ENCODE peak calls at places on chromosomes 12 and 14, in four cellular contexts. Q is psoas muscle, O is colonic mucosa, V is Peyer's patch. B is an unnamed sample. For H3K36me3, the result is how much of the 10 kb centered on the place peaks cover.

GRCh38 chr12:47725091-47725772 is at the start of gene ENDOU:
- DNase-seq in Q (no peak), O (no peak), V (peak), B (peak)

GRCh38 chr12:26135571-26135970 is 10.7 kb upstream of the BHLHE41 start:
- DNase-seq in Q (no peak), O (no peak), V (no peak), B (no peak)

GRCh38 chr14:23559010-23559920 is 3.2 kb downstream of the THTPA start:
- DNase-seq in Q (peak), O (peak), V (peak), B (no peak)

GRCh38 chr12:131808744-131809371 is 19.3 kb upstream of the MMP17 start:
- DNase-seq in Q (peak), O (no peak), V (peak), B (no peak)

GRCh38 chr12:54579696-54580333 is 8.6 kb downstream of the PPP1R1A start:
- DNase-seq in Q (peak), O (peak), V (peak), B (peak)

GRCh38 chr12:56126732-56127239 is 1.3 kb upstream of the ESYT1 start:
- DNase-seq in Q (no peak), O (no peak), V (no peak), B (no peak)

GRCh38 chr12:24510581-24511125 is 438.2 kb downstream of the BCAT1 start:
- DNase-seq in Q (no peak), O (no peak), V (no peak), B (no peak)

GRCh38 chr12:68780731-68781130 is 27.2 kb upstream of the MDM2 start:
- DNase-seq in Q (no peak), O (no peak), V (no peak), B (no peak)

GRCh38 chr14:31336646-31337045 is 83.7 kb downstream of the HEATR5A start:
- DNase-seq in Q (no peak), O (no peak), V (no peak), B (no peak)

GRCh38 chr12:91053951-91054715 is 3.7 kb downstream of the KERA start:
- DNase-seq in Q (no peak), O (peak), V (peak), B (peak)

GRCh38 chr12:111978545-111978944 is 34.4 kb downstream of the TMEM116 start:
- DNase-seq in Q (no peak), O (no peak), V (no peak), B (no peak)

GRCh38 chr12:42338280-42338679 is 12.3 kb downstream of the PPHLN1 start:
- DNase-seq in Q (no peak), O (no peak), V (no peak), B (no peak)

GRCh38 chr12:111846016-111846415 is 4.0 kb downstream of the MAPKAPK5 start:
- DNase-seq in Q (no peak), O (no peak), V (no peak), B (no peak)

GRCh38 chr14:63933701-63934100 is 80.9 kb downstream of the SYNE2 start:
- DNase-seq in Q (no peak), O (no peak), V (no peak), B (no peak)

GRCh38 chr12:89183985-89184435 is 168.3 kb downstream of the DUSP6 start:
- DNase-seq in Q (peak), O (peak), V (peak), B (peak)

GRCh38 chr14:101876539-101876938 is 87.8 kb upstream of the DYNC1H1 start:
- DNase-seq in Q (peak), O (peak), V (peak), B (peak)

GRCh38 chr14:52015411-52016030 is 26.2 kb downstream of the RTRAF start:
- DNase-seq in Q (no peak), O (no peak), V (no peak), B (no peak)

GRCh38 chr12:460301-461230 is 827 bp downstream of the B4GALNT3 start:
- DNase-seq in Q (peak), O (peak), V (peak), B (no peak)

GRCh38 chr12:24414421-24414820 is 465.0 kb upstream of the SOX5 start:
- DNase-seq in Q (no peak), O (no peak), V (no peak), B (no peak)

GRCh38 chr12:64694130-64695078 is 64.8 kb downstream of the GNS start:
- DNase-seq in Q (no peak), O (no peak), V (no peak), B (no peak)

GRCh38 chr12:63038361-63039100 is 103.6 kb upstream of the PPM1H start:
- DNase-seq in Q (no peak), O (no peak), V (no peak), B (no peak)

GRCh38 chr12:131559517-131560516 is 151.1 kb upstream of the SFSWAP start:
- DNase-seq in Q (no peak), O (no peak), V (no peak), B (no peak)

GRCh38 chr12:93098077-93098476 is 169.0 kb upstream of the EEA1 start:
- DNase-seq in Q (peak), O (peak), V (peak), B (no peak)

GRCh38 chr12:46210835-46211439 is 57.9 kb downstream of the SLC38A1 start:
- DNase-seq in Q (no peak), O (no peak), V (no peak), B (no peak)

GRCh38 chr12:78340406-78340805 is 509.7 kb downstream of the NAV3 start:
- DNase-seq in Q (no peak), O (no peak), V (no peak), B (no peak)

GRCh38 chr12:78338054-78338785 is 507.5 kb downstream of the NAV3 start:
- DNase-seq in Q (no peak), O (no peak), V (no peak), B (no peak)

GRCh38 chr12:78343657-78344056 is 513.0 kb downstream of the NAV3 start:
- DNase-seq in Q (no peak), O (no peak), V (no peak), B (no peak)
- H3K36me3 ChIP-seq in Q (under half), O (under half), V (under half), B (under half)

DNA sequence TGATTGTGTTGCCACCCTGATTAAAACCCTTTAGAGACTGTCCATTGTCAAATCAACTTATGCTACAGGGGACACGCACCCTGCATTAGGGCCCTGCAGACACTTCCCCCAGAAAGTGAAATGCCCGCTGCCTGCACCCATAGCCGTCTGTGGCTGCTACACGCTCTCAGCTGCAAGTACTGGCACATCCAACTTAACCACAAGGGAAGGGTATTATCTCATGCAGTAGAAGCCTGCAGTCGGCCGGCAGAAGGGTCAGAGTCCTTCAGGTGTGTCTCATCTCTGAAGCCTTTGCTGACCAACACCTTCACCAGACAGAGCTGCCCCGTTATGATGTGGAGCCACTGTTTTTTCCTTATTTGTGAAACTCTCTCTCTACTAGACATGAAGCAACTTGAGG is 20.8 kb downstream of the CFAP251 start:
- DNase-seq in Q (no peak), O (no peak), V (peak), B (no peak)
- H3K36me3 ChIP-seq in Q (under half), O (under half), V (under half), B (under half)

DNA sequence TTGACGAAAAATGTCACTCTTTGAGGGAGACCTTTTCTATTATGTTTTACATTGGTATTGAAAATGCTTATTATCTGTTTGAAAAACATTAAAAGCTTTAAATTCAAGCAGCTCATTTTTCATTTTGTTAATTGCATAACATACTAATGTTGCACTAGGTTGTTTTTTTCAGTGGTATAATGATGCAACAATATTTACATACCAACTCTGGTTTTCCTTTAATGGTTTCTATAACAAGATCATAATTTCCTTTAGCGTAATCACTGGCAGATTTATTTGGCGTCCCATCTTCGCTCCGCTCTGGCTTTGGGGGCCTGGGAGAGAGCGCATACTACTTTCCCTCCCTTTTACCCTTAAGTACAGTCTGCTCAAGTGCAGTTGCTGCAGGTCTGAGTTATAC is 574.2 kb downstream of the PRKD1 start:
- DNase-seq in Q (no peak), O (no peak), V (no peak), B (no peak)
- H3K36me3 ChIP-seq in Q (under half), O (under half), V (under half), B (under half)

GRCh38 chr12:95882873-95883272 is 24.1 kb downstream of the SNRPF start:
- DNase-seq in Q (no peak), O (peak), V (no peak), B (no peak)
- H3K36me3 ChIP-seq in Q (under half), O (under half), V (under half), B (under half)

GRCh38 chr14:88934231-88934898 is 109.9 kb downstream of the TTC8 start:
- DNase-seq in Q (no peak), O (no peak), V (no peak), B (no peak)
- H3K36me3 ChIP-seq in Q (under half), O (under half), V (under half), B (under half)

GRCh38 chr14:100116134-100116533 is 43.3 kb downstream of the DEGS2 start:
- DNase-seq in Q (no peak), O (no peak), V (no peak), B (no peak)

GRCh38 chr14:100115726-100116125 is 43.7 kb downstream of the DEGS2 start:
- DNase-seq in Q (no peak), O (no peak), V (no peak), B (no peak)

GRCh38 chr14:100114109-100114765 is 45.2 kb downstream of the DEGS2 start:
- DNase-seq in Q (no peak), O (no peak), V (no peak), B (no peak)

GRCh38 chr14:100117026-100117425 is 42.4 kb downstream of the DEGS2 start:
- DNase-seq in Q (no peak), O (no peak), V (no peak), B (no peak)

DNA sequence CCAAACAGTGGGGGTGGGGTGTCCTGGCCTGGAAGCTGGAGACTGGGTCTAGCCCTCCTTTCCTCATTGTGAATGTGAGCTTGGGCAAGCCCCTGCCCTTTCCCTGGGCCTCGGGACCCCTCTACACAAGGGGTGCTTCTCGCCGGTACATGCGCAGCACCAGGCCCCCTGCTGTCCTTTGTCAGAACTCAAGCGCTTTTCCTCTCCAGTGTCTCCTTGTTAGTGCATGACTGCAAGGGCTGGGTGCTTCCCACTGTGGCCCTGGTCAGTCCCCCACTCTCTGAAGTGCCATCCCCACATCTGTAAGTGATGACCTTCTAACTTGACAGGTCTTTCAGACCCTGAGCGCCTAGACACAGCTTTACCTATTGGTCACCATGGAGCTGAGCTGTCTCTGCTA is 44.2 kb downstream of the DEGS2 start:
- DNase-seq in Q (no peak), O (no peak), V (no peak), B (no peak)
- H3K36me3 ChIP-seq in Q (under half), O (under half), V (under half), B (under half)

DNA sequence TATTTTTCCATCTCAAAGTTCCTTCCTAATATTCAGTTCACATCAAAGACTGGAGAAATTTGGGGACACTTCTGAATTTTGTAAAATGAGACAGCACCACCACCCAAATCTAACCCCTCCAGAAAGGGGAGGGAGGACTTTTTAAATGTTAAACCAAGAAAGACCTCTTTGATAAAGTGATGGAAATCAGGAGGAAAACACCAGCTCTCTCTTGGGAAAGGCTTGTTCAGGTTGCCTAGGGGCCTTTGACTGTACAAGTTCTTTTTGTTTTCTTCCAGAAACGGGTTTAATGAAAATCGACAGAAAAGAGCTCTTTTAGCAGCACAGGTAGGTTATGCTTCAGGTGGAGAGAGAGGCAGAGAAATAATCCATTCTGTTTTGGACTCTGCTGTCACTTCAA is 112.3 kb downstream of the OTOGL start:
- DNase-seq in Q (no peak), O (no peak), V (no peak), B (no peak)
- H3K36me3 ChIP-seq in Q (under half), O (under half), V (under half), B (under half)

DNA sequence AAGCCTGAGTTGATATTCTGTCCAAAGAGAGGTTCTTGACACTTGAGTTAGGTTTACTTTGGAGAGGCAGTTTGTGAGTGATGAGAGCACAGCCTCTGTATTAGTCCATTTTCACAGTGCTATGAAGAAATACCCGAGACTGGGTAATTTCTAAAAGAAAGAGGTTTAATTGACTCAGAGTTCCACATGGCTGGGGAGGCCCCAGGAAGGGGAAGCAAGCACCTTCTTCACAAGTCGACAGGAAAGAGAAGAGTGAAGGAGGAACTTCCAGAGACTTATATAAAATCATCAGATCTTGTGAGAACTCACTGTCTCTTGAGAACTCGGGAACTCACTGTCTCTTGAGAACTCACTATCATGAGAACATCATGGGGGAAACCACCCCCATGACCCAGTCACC is 5.4 kb downstream of the ZC3H14 start:
- DNase-seq in Q (no peak), O (no peak), V (no peak), B (no peak)
- H3K36me3 ChIP-seq in Q (under half), O (under half), V (under half), B (under half)

DNA sequence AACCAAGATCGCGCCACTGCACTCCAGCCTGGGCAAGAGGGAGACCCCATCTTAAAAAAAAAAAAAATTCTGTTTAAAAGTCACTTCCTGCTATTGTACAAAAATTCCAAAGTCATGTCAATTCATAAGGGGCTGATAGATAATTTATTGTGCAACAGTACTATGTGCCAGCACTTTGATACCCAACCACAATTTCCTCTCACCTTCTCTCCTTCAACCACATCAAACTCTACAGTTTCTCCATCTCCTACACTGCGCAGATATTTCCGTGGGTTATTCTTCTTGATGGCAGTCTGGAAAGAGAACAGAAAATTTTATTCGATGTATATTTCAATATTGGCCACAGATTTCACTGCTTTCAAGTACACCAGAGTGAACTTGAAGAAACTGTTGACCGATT is 7.6 kb downstream of the YBX3 start:
- DNase-seq in Q (no peak), O (no peak), V (no peak), B (no peak)
- H3K36me3 ChIP-seq in Q (under half), O (under half), V (under half), B (under half)

GRCh38 chr14:61526405-61527312 is 168.7 kb upstream of the HIF1A start:
- DNase-seq in Q (peak), O (peak), V (no peak), B (no peak)
- H3K36me3 ChIP-seq in Q (under half), O (under half), V (under half), B (under half)